ENCODE peak calls at places on chromosomes 5 and 9, in six cellular contexts. One of them, this sample, is unnamed.

GRCh38 chr5:139186293-139186692 is 11.9 kb downstream of the SIL1 start:
- ATAC-seq in IMR-90: no peak
- ATAC-seq in Right ventricle myocardium superior: no peak
- ATAC-seq in left lung: no peak
- ATAC-seq in CD4-positive, alpha-beta T cell: no peak
- ATAC-seq in heart right ventricle: no peak
- ATAC-seq in this sample: no peak

GRCh38 chr5:66284588-66285342 is 140.7 kb downstream of the SREK1 start:
- ATAC-seq in CD4-positive, alpha-beta T cell: no peak
- ATAC-seq in heart right ventricle: peak; percentile 45
- ATAC-seq in IMR-90: no peak
- ATAC-seq in Right ventricle myocardium superior: peak; percentile 75
- ATAC-seq in left lung: no peak
- ATAC-seq in this sample: no peak

GRCh38 chr9:33140406-33141360 is 26.5 kb downstream of the B4GALT1 start:
- ATAC-seq in Right ventricle myocardium superior: peak; percentile 5
- ATAC-seq in left lung: peak; percentile 3
- ATAC-seq in IMR-90: peak; percentile 6
- ATAC-seq in heart right ventricle: no peak
- ATAC-seq in CD4-positive, alpha-beta T cell: no peak
- ATAC-seq in this sample: peak; percentile 35

GRCh38 chr5:10275991-10276390 is 25.9 kb downstream of the CCT5 start:
- ATAC-seq in left lung: peak; percentile 32
- ATAC-seq in Right ventricle myocardium superior: no peak
- ATAC-seq in IMR-90: no peak
- ATAC-seq in heart right ventricle: peak; percentile 42
- ATAC-seq in CD4-positive, alpha-beta T cell: no peak
- ATAC-seq in this sample: peak; percentile 36

GRCh38 chr5:143207058-143207457 is 196.4 kb downstream of the NR3C1 start:
- ATAC-seq in Right ventricle myocardium superior: no peak
- ATAC-seq in left lung: no peak
- ATAC-seq in IMR-90: no peak
- ATAC-seq in CD4-positive, alpha-beta T cell: no peak
- ATAC-seq in heart right ventricle: no peak
- ATAC-seq in this sample: no peak

GRCh38 chr9:103287361-103287760 is 292.2 kb downstream of the CYLC2 start:
- ATAC-seq in CD4-positive, alpha-beta T cell: no peak
- ATAC-seq in left lung: no peak
- ATAC-seq in IMR-90: no peak
- ATAC-seq in heart right ventricle: no peak
- ATAC-seq in Right ventricle myocardium superior: no peak
- ATAC-seq in this sample: no peak

GRCh38 chr9:2059131-2059929 is 44.2 kb downstream of the SMARCA2 start:
- ATAC-seq in heart right ventricle: no peak
- ATAC-seq in CD4-positive, alpha-beta T cell: no peak
- ATAC-seq in IMR-90: peak; percentile 61
- ATAC-seq in left lung: no peak
- ATAC-seq in Right ventricle myocardium superior: no peak
- ATAC-seq in this sample: no peak

GRCh38 chr5:59164041-59164830 is 581.4 kb downstream of the RAB3C start:
- ATAC-seq in IMR-90: peak; percentile 90
- ATAC-seq in Right ventricle myocardium superior: no peak
- ATAC-seq in heart right ventricle: no peak
- ATAC-seq in left lung: no peak
- ATAC-seq in CD4-positive, alpha-beta T cell: no peak
- ATAC-seq in this sample: no peak

GRCh38 chr9:109843651-109844050 is 63.7 kb downstream of the PALM2AKAP2 start:
- ATAC-seq in IMR-90: no peak
- ATAC-seq in Right ventricle myocardium superior: peak; percentile 97
- ATAC-seq in CD4-positive, alpha-beta T cell: no peak
- ATAC-seq in heart right ventricle: peak; percentile 99
- ATAC-seq in left lung: no peak
- ATAC-seq in this sample: peak; percentile 62

GRCh38 chr9:110095238-110095637 is 112.7 kb downstream of the C9orf152 start:
- ATAC-seq in left lung: peak; percentile 15
- ATAC-seq in heart right ventricle: no peak
- ATAC-seq in IMR-90: peak; percentile 64
- ATAC-seq in CD4-positive, alpha-beta T cell: no peak
- ATAC-seq in Right ventricle myocardium superior: no peak
- ATAC-seq in this sample: no peak

GRCh38 chr5:63125862-63126261 is 547.2 kb downstream of the LRRC70 start:
- ATAC-seq in left lung: peak; percentile 83
- ATAC-seq in CD4-positive, alpha-beta T cell: no peak
- ATAC-seq in IMR-90: peak; percentile 29
- ATAC-seq in heart right ventricle: peak; percentile 56
- ATAC-seq in Right ventricle myocardium superior: no peak
- ATAC-seq in this sample: no peak

GRCh38 chr5:170076707-170077106 is 29.0 kb upstream of the FOXI1 start:
- ATAC-seq in IMR-90: no peak
- ATAC-seq in Right ventricle myocardium superior: no peak
- ATAC-seq in heart right ventricle: no peak
- ATAC-seq in CD4-positive, alpha-beta T cell: no peak
- ATAC-seq in left lung: no peak
- ATAC-seq in this sample: no peak

GRCh38 chr5:139667001-139667729 is 19.0 kb downstream of the CXXC5 start:
- ATAC-seq in CD4-positive, alpha-beta T cell: no peak
- ATAC-seq in left lung: no peak
- ATAC-seq in IMR-90: peak; percentile 4
- ATAC-seq in heart right ventricle: no peak
- ATAC-seq in Right ventricle myocardium superior: no peak
- ATAC-seq in this sample: no peak

This sample was measured in gastroesophageal sphincter.